ENCODE peak calls at places on chromosomes 6 and 20, in ten cellular contexts. F is heart right ventricle, Q is spleen, V is RWPE1, C is brain microvascular endothelial cell, J is adrenal gland, O is uterus, X is dorsolateral prefrontal cortex, U is ascending aorta, S is ovary. H is an unnamed sample.

GRCh38 chr20:1761116-1761515 is 103.5 kb upstream of the SIRPG start:
- DNase-seq in F (no peak), O (no peak), Q (no peak), C (peak; percentile 76), S (no peak), U (no peak), X (no peak), V (peak; percentile 87), J (peak; percentile 40), H (no peak)

GRCh38 chr6:16292942-16293341 is 54.6 kb downstream of the GMPR start:
- DNase-seq in V (no peak), C (no peak), O (no peak), J (no peak), F (no peak), U (peak; percentile 18), X (no peak), Q (no peak), S (no peak), H (no peak)

GRCh38 chr6:147559016-147559415 is 50.5 kb downstream of the SAMD5 start:
- DNase-seq in S (no peak), F (no peak), Q (no peak), X (no peak), O (no peak), U (no peak), C (no peak), V (no peak), J (no peak), H (no peak)

GRCh38 chr6:122869437-122870024 is 80.5 kb downstream of the SMPDL3A start:
- DNase-seq in F (no peak), C (peak; percentile 45), V (peak; percentile 54), X (peak; percentile 58), Q (no peak), J (peak; percentile 32), U (no peak), S (no peak), O (peak; percentile 24), H (peak; percentile 3)

GRCh38 chr6:134787261-134787871 is 162.5 kb downstream of the ALDH8A1 start:
- DNase-seq in F (no peak), Q (no peak), V (peak; percentile 85), J (no peak), O (no peak), U (no peak), C (peak; percentile 52), S (no peak), X (no peak), H (no peak)

GRCh38 chr6:150310539-150310938 is 58.3 kb upstream of the IYD start:
- DNase-seq in U (no peak), F (no peak), V (no peak), O (no peak), J (no peak), C (no peak), Q (no peak), X (no peak), S (no peak), H (no peak)

GRCh38 chr6:68082086-68082485 is 553.0 kb upstream of the ADGRB3 start:
- DNase-seq in C (peak; percentile 1), U (no peak), S (no peak), F (no peak), O (no peak), J (no peak), Q (no peak), V (no peak), X (no peak), H (no peak)

GRCh38 chr20:36093025-36093803 is 61.3 kb upstream of the EPB41L1 start:
- DNase-seq in U (peak; percentile 79), C (peak; percentile 41), S (peak; percentile 72), V (no peak), X (peak; percentile 57), Q (peak; percentile 79), J (peak; percentile 47), O (peak; percentile 29), F (peak; percentile 51), H (no peak)

GRCh38 chr20:58852559-58853271 is at the start of gene GNAS:
- DNase-seq in Q (peak; percentile 80), F (peak; percentile 69), S (peak; percentile 57), X (no peak), V (peak; percentile 90), O (peak; percentile 42), U (no peak), C (peak; percentile 39), J (peak; percentile 40), H (no peak)

GRCh38 chr6:45827952-45828530 is 187.6 kb downstream of the CLIC5 start:
- DNase-seq in Q (no peak), V (no peak), F (no peak), S (no peak), O (no peak), C (no peak), J (no peak), U (no peak), X (no peak), H (no peak)

GRCh38 chr6:13402711-13403110 is 74.4 kb upstream of the TBC1D7 start:
- DNase-seq in S (no peak), O (no peak), V (no peak), F (no peak), J (no peak), Q (no peak), U (no peak), C (no peak), X (no peak), H (no peak)

GRCh38 chr20:31862157-31862470 is 8.2 kb downstream of the DUSP15 start:
- DNase-seq in Q (no peak), F (no peak), O (no peak), J (no peak), V (no peak), S (no peak), C (no peak), X (no peak), U (no peak), H (no peak)

GRCh38 chr6:11315743-11316437 is 83.4 kb upstream of the NEDD9 start:
- DNase-seq in X (no peak), O (no peak), S (no peak), F (no peak), Q (no peak), V (peak; percentile 57), C (peak; percentile 91), J (no peak), U (no peak), H (no peak)

GRCh38 chr6:6494677-6495076 is 93.8 kb upstream of the LY86 start:
- DNase-seq in V (peak; percentile 44), X (no peak), S (no peak), F (peak; percentile 56), Q (peak; percentile 84), U (peak; percentile 70), O (no peak), C (no peak), J (peak; percentile 33), H (peak; percentile 1)

GRCh38 chr20:18989736-18990474 is 176.3 kb downstream of the SCP2D1 start:
- DNase-seq in U (peak; percentile 63), C (no peak), O (peak; percentile 92), J (no peak), F (no peak), Q (no peak), V (no peak), S (peak; percentile 65), X (no peak), H (no peak)
- H3K27ac ChIP-seq in U (no peak overlapping the region), C (no peak overlapping the region), O (peak overlapping the region; percentile 77), J (no peak overlapping the region), F (no peak overlapping the region), Q (no peak overlapping the region), V (no peak overlapping the region), S (peak overlapping the region; percentile 39), X (no peak overlapping the region), H (no peak overlapping the region)

DNA sequence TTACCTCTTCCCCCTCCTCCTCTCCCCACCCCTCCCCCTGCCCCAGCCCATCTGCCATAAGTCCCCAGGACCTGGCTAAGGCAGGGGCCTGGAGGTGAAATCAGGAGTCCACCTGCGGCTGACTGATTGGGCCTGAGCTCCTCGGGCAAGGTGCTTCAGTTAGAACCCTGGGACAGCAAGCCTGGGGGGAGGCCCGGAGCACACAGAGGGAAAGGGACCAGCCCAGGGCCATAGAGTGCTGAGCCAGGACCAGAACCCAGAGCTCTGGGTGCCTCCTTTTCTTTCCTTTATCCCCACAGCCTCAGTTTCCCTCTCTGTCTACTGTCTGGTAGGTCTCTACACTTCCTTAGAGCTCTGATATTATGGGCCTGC is 35.7 kb upstream of the VEGFA start:
- DNase-seq in O (no peak), V (no peak), J (no peak), Q (peak; percentile 49), S (no peak), X (peak; percentile 13), U (peak; percentile 62), F (no peak), C (no peak), H (no peak)
- H3K27ac ChIP-seq in O (no peak overlapping the region), V (peak overlapping the region; percentile 94), J (no peak overlapping the region), Q (peak overlapping the region; percentile 57), S (no peak overlapping the region), X (no peak overlapping the region), U (no peak overlapping the region), F (no peak overlapping the region), C (no peak overlapping the region), H (no peak overlapping the region)

GRCh38 chr6:154590770-154591169 is 80.3 kb upstream of the CNKSR3 start:
- DNase-seq in J (no peak), U (no peak), X (no peak), O (no peak), C (no peak), S (no peak), V (no peak), F (no peak), Q (no peak), H (no peak)

GRCh38 chr6:154594474-154595198 is 84.2 kb upstream of the CNKSR3 start:
- DNase-seq in U (no peak), V (no peak), F (no peak), Q (no peak), J (no peak), O (no peak), C (no peak), X (no peak), S (no peak), H (no peak)

GRCh38 chr6:154593122-154593521 is 82.6 kb upstream of the CNKSR3 start:
- DNase-seq in U (no peak), S (no peak), V (no peak), F (no peak), Q (no peak), J (no peak), C (no peak), O (peak; percentile 94), X (no peak), H (no peak)

GRCh38 chr6:154592199-154592860 is 81.8 kb upstream of the CNKSR3 start:
- DNase-seq in Q (no peak), S (no peak), O (no peak), V (no peak), F (no peak), C (no peak), X (no peak), U (no peak), J (no peak), H (no peak)

DNA sequence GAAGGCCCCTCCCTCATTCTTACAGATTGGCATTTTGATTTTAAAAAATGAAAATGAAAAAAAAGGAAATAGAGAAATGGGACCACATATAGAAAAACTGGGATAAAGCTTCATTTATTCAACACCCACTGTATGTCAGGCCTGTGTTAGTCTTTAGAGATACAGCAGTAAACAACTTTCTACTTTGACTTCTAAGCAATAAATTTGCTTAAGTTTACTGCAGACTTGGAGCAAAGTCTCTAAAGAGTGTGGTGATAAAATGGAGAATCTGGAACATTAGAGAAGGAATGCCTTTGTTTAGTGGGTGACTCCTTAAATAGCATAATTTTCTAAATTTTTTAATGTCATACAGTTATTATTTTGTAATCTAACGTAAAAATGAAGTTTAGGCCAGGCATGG is 80.7 kb upstream of the CNKSR3 start:
- DNase-seq in V (no peak), S (no peak), O (no peak), F (no peak), Q (no peak), U (no peak), J (no peak), X (no peak), C (no peak), H (no peak)
- H3K27ac ChIP-seq in V (no peak overlapping the region), S (no peak overlapping the region), O (peak overlapping the region; percentile 94), F (no peak overlapping the region), Q (no peak overlapping the region), U (no peak overlapping the region), J (no peak overlapping the region), X (no peak overlapping the region), C (no peak overlapping the region), H (no peak overlapping the region)

GRCh38 chr20:37309290-37309689 is 19.8 kb downstream of the MANBAL start:
- DNase-seq in O (no peak), S (no peak), F (no peak), V (no peak), U (no peak), J (no peak), Q (no peak), X (no peak), C (no peak), H (no peak)
- H3K27ac ChIP-seq in O (no peak overlapping the region), S (peak overlapping the region; percentile 76), F (no peak overlapping the region), V (peak overlapping the region; percentile 1), U (no peak overlapping the region), J (no peak overlapping the region), Q (no peak overlapping the region), X (no peak overlapping the region), C (no peak overlapping the region), H (no peak overlapping the region)